ENCODE peak calls at places on chromosomes 13 and 19, in five cellular contexts. One of them, this sample, is unnamed.

GRCh38 chr13:95956589-95957148 is 96.5 kb downstream of the UGGT2 start:
- DNase-seq in stimulated activated CD8-positive, alpha-beta memory T cell treated with anti-CD3 and anti-CD28 coated beads, Interleukin-15, amount 100 ng/mL, for 1 hour: no peak
- DNase-seq in stromal cell of bone marrow: no peak
- DNase-seq in anterior cingulate cortex: no peak
- DNase-seq in transverse colon: no peak
- DNase-seq in this sample: no peak

GRCh38 chr19:47661161-47661560 is 52.1 kb upstream of the EHD2 start:
- DNase-seq in stimulated activated CD8-positive, alpha-beta memory T cell treated with anti-CD3 and anti-CD28 coated beads, Interleukin-15, amount 100 ng/mL, for 1 hour: no peak
- DNase-seq in anterior cingulate cortex: no peak
- DNase-seq in transverse colon: no peak
- DNase-seq in stromal cell of bone marrow: no peak
- DNase-seq in this sample: no peak

GRCh38 chr19:47107953-47108746 is 5.4 kb downstream of the ZC3H4 start:
- DNase-seq in transverse colon: no peak
- DNase-seq in anterior cingulate cortex: no peak
- DNase-seq in stromal cell of bone marrow: no peak
- DNase-seq in stimulated activated CD8-positive, alpha-beta memory T cell treated with anti-CD3 and anti-CD28 coated beads, Interleukin-15, amount 100 ng/mL, for 1 hour: no peak
- DNase-seq in this sample: no peak

GRCh38 chr19:44745386-44745831 is 3.1 kb upstream of the BCL3 start:
- DNase-seq in anterior cingulate cortex: no peak
- DNase-seq in stromal cell of bone marrow: peak
- DNase-seq in transverse colon: peak
- DNase-seq in stimulated activated CD8-positive, alpha-beta memory T cell treated with anti-CD3 and anti-CD28 coated beads, Interleukin-15, amount 100 ng/mL, for 1 hour: no peak
- DNase-seq in this sample: no peak

GRCh38 chr19:28633223-28634030 is 579.5 kb downstream of the UQCRFS1 start:
- DNase-seq in stromal cell of bone marrow: peak
- DNase-seq in anterior cingulate cortex: no peak
- DNase-seq in transverse colon: peak
- DNase-seq in stimulated activated CD8-positive, alpha-beta memory T cell treated with anti-CD3 and anti-CD28 coated beads, Interleukin-15, amount 100 ng/mL, for 1 hour: peak
- DNase-seq in this sample: no peak

GRCh38 chr13:99322297-99323103 is 15.3 kb upstream of the GPR183 start:
- DNase-seq in stimulated activated CD8-positive, alpha-beta memory T cell treated with anti-CD3 and anti-CD28 coated beads, Interleukin-15, amount 100 ng/mL, for 1 hour: no peak
- DNase-seq in transverse colon: no peak
- DNase-seq in anterior cingulate cortex: no peak
- DNase-seq in stromal cell of bone marrow: peak
- DNase-seq in this sample: no peak

GRCh38 chr13:109715902-109716301 is 70.5 kb downstream of the IRS2 start:
- DNase-seq in stromal cell of bone marrow: peak
- DNase-seq in transverse colon: no peak
- DNase-seq in anterior cingulate cortex: no peak
- DNase-seq in stimulated activated CD8-positive, alpha-beta memory T cell treated with anti-CD3 and anti-CD28 coated beads, Interleukin-15, amount 100 ng/mL, for 1 hour: no peak
- DNase-seq in this sample: no peak

GRCh38 chr13:113113846-113114271 is 8.3 kb downstream of the F7 start:
- DNase-seq in stromal cell of bone marrow: no peak
- DNase-seq in transverse colon: peak
- DNase-seq in stimulated activated CD8-positive, alpha-beta memory T cell treated with anti-CD3 and anti-CD28 coated beads, Interleukin-15, amount 100 ng/mL, for 1 hour: no peak
- DNase-seq in anterior cingulate cortex: no peak
- DNase-seq in this sample: no peak

GRCh38 chr13:47628666-47629065 is 372.4 kb downstream of the SUCLA2 start:
- DNase-seq in stimulated activated CD8-positive, alpha-beta memory T cell treated with anti-CD3 and anti-CD28 coated beads, Interleukin-15, amount 100 ng/mL, for 1 hour: no peak
- DNase-seq in anterior cingulate cortex: no peak
- DNase-seq in transverse colon: no peak
- DNase-seq in stromal cell of bone marrow: peak
- DNase-seq in this sample: no peak

GRCh38 chr13:18996221-18996620 is 185.4 kb downstream of the TUBA3C start:
- DNase-seq in transverse colon: no peak
- DNase-seq in stromal cell of bone marrow: no peak
- DNase-seq in stimulated activated CD8-positive, alpha-beta memory T cell treated with anti-CD3 and anti-CD28 coated beads, Interleukin-15, amount 100 ng/mL, for 1 hour: no peak
- DNase-seq in anterior cingulate cortex: no peak
- DNase-seq in this sample: no peak

GRCh38 chr13:100800283-100800875 is 125.8 kb upstream of the TMTC4 start:
- DNase-seq in anterior cingulate cortex: no peak
- DNase-seq in stimulated activated CD8-positive, alpha-beta memory T cell treated with anti-CD3 and anti-CD28 coated beads, Interleukin-15, amount 100 ng/mL, for 1 hour: no peak
- DNase-seq in transverse colon: no peak
- DNase-seq in stromal cell of bone marrow: no peak
- DNase-seq in this sample: no peak

GRCh38 chr19:843180-843835 is 2.5 kb downstream of the PRTN3 start:
- DNase-seq in stromal cell of bone marrow: no peak
- DNase-seq in anterior cingulate cortex: no peak
- DNase-seq in transverse colon: no peak
- DNase-seq in stimulated activated CD8-positive, alpha-beta memory T cell treated with anti-CD3 and anti-CD28 coated beads, Interleukin-15, amount 100 ng/mL, for 1 hour: no peak
- DNase-seq in this sample: no peak

GRCh38 chr13:98297043-98297442 is 120.0 kb upstream of the RNF113B start:
- DNase-seq in anterior cingulate cortex: no peak
- DNase-seq in stromal cell of bone marrow: no peak
- DNase-seq in transverse colon: no peak
- DNase-seq in stimulated activated CD8-positive, alpha-beta memory T cell treated with anti-CD3 and anti-CD28 coated beads, Interleukin-15, amount 100 ng/mL, for 1 hour: no peak
- DNase-seq in this sample: no peak

GRCh38 chr19:6067975-6068374 is 42.3 kb downstream of the RFX2 start:
- DNase-seq in stimulated activated CD8-positive, alpha-beta memory T cell treated with anti-CD3 and anti-CD28 coated beads, Interleukin-15, amount 100 ng/mL, for 1 hour: no peak
- DNase-seq in transverse colon: peak
- DNase-seq in stromal cell of bone marrow: no peak
- DNase-seq in anterior cingulate cortex: no peak
- DNase-seq in this sample: no peak

GRCh38 chr13:111531505-111531904 is 211.1 kb downstream of the TEX29 start:
- DNase-seq in anterior cingulate cortex: no peak
- DNase-seq in stromal cell of bone marrow: peak
- DNase-seq in transverse colon: no peak
- DNase-seq in stimulated activated CD8-positive, alpha-beta memory T cell treated with anti-CD3 and anti-CD28 coated beads, Interleukin-15, amount 100 ng/mL, for 1 hour: no peak
- DNase-seq in this sample: no peak

GRCh38 chr13:73158851-73159250 is 100.0 kb downstream of the KLF5 start:
- DNase-seq in stimulated activated CD8-positive, alpha-beta memory T cell treated with anti-CD3 and anti-CD28 coated beads, Interleukin-15, amount 100 ng/mL, for 1 hour: no peak
- DNase-seq in stromal cell of bone marrow: peak
- DNase-seq in transverse colon: no peak
- DNase-seq in anterior cingulate cortex: no peak
- DNase-seq in this sample: no peak

GRCh38 chr19:16386619-16387240 is 62.1 kb downstream of the KLF2 start:
- DNase-seq in anterior cingulate cortex: no peak
- DNase-seq in transverse colon: no peak
- DNase-seq in stromal cell of bone marrow: peak
- DNase-seq in stimulated activated CD8-positive, alpha-beta memory T cell treated with anti-CD3 and anti-CD28 coated beads, Interleukin-15, amount 100 ng/mL, for 1 hour: no peak
- DNase-seq in this sample: peak

GRCh38 chr13:62129000-62129551 is 713.4 kb upstream of the PCDH20 start:
- DNase-seq in stimulated activated CD8-positive, alpha-beta memory T cell treated with anti-CD3 and anti-CD28 coated beads, Interleukin-15, amount 100 ng/mL, for 1 hour: no peak
- DNase-seq in stromal cell of bone marrow: no peak
- DNase-seq in transverse colon: no peak
- DNase-seq in anterior cingulate cortex: no peak
- DNase-seq in this sample: no peak

GRCh38 chr13:97975280-97975850 is 21.9 kb downstream of the IPO5 start:
- DNase-seq in anterior cingulate cortex: no peak
- DNase-seq in transverse colon: no peak
- DNase-seq in stromal cell of bone marrow: no peak
- DNase-seq in stimulated activated CD8-positive, alpha-beta memory T cell treated with anti-CD3 and anti-CD28 coated beads, Interleukin-15, amount 100 ng/mL, for 1 hour: no peak
- DNase-seq in this sample: no peak

GRCh38 chr19:56120002-56120370 is 1.1 kb downstream of the ZNF787 start:
- DNase-seq in stimulated activated CD8-positive, alpha-beta memory T cell treated with anti-CD3 and anti-CD28 coated beads, Interleukin-15, amount 100 ng/mL, for 1 hour: no peak
- DNase-seq in stromal cell of bone marrow: no peak
- DNase-seq in transverse colon: no peak
- DNase-seq in anterior cingulate cortex: no peak
- DNase-seq in this sample: no peak

GRCh38 chr19:49852631-49853126 is 1.7 kb downstream of the PTOV1 start:
- DNase-seq in transverse colon: no peak
- DNase-seq in anterior cingulate cortex: no peak
- DNase-seq in stimulated activated CD8-positive, alpha-beta memory T cell treated with anti-CD3 and anti-CD28 coated beads, Interleukin-15, amount 100 ng/mL, for 1 hour: no peak
- DNase-seq in stromal cell of bone marrow: no peak
- DNase-seq in this sample: no peak

GRCh38 chr19:18262917-18263316 is 11.3 kb downstream of the IQCN start:
- DNase-seq in stimulated activated CD8-positive, alpha-beta memory T cell treated with anti-CD3 and anti-CD28 coated beads, Interleukin-15, amount 100 ng/mL, for 1 hour: no peak
- DNase-seq in anterior cingulate cortex: no peak
- DNase-seq in transverse colon: no peak
- DNase-seq in stromal cell of bone marrow: no peak
- DNase-seq in this sample: no peak

GRCh38 chr13:78376033-78376432 is 227.3 kb downstream of the POU4F1 start:
- DNase-seq in transverse colon: no peak
- DNase-seq in stimulated activated CD8-positive, alpha-beta memory T cell treated with anti-CD3 and anti-CD28 coated beads, Interleukin-15, amount 100 ng/mL, for 1 hour: no peak
- DNase-seq in stromal cell of bone marrow: no peak
- DNase-seq in anterior cingulate cortex: no peak
- DNase-seq in this sample: no peak

GRCh38 chr13:39259371-39259770 is 221.1 kb downstream of the NHLRC3 start:
- DNase-seq in stromal cell of bone marrow: no peak
- DNase-seq in stimulated activated CD8-positive, alpha-beta memory T cell treated with anti-CD3 and anti-CD28 coated beads, Interleukin-15, amount 100 ng/mL, for 1 hour: no peak
- DNase-seq in anterior cingulate cortex: no peak
- DNase-seq in transverse colon: no peak
- DNase-seq in this sample: no peak

This sample was measured in hippocampal formation.